ENCODE peak calls at places on chromosomes 7 and 10, in seven cellular contexts. V is heart right ventricle; R is CD4-positive, alpha-beta memory T cell; X is body of pancreas; Q is prostate gland; Z is left ventricle myocardium inferior; G is left lung. D is an unnamed sample.
A peak's percentile ranks its signal among the peaks of the same experiment; 100 is the strongest.

GRCh38 chr10:112202561-112203241 is 19.1 kb upstream of the GPAM start:
- DNase-seq in V (no peak), R (no peak), X (no peak), Q (no peak), Z (no peak), G (no peak), D (no peak)

GRCh38 chr7:81120141-81120540 is 201.3 kb upstream of the SEMA3C start:
- DNase-seq in V (no peak), R (no peak), X (no peak), Q (no peak), Z (no peak), G (no peak), D (no peak)

GRCh38 chr7:91344911-91345310 is 80.7 kb downstream of the FZD1 start:
- DNase-seq in V (no peak), R (no peak), X (no peak), Q (no peak), Z (no peak), G (no peak), D (no peak)

GRCh38 chr7:8817448-8818036 is 384.1 kb downstream of the NXPH1 start:
- DNase-seq in V (no peak), R (no peak), X (peak; percentile 17), Q (no peak), Z (no peak), G (no peak), D (peak; percentile 75)

GRCh38 chr10:123583639-123584418 is 82.3 kb upstream of the GPR26 start:
- DNase-seq in V (peak; percentile 72), R (no peak), X (peak; percentile 86), Q (peak; percentile 90), Z (peak; percentile 66), G (peak; percentile 85), D (peak; percentile 82)

GRCh38 chr10:111840546-111840945 is 343.0 kb downstream of the GPAM start:
- DNase-seq in V (no peak), R (no peak), X (no peak), Q (no peak), Z (no peak), G (no peak), D (no peak)

GRCh38 chr7:148045521-148045920 is 545.0 kb upstream of the C7orf33 start:
- DNase-seq in V (no peak), R (no peak), X (no peak), Q (no peak), Z (no peak), G (no peak), D (no peak)

GRCh38 chr7:24587853-24588252 is 14.6 kb downstream of the PALS2 start:
- DNase-seq in V (no peak), R (peak; percentile 43), X (no peak), Q (no peak), Z (no peak), G (no peak), D (peak; percentile 38)

GRCh38 chr10:22620140-22620857 is 94.1 kb downstream of the PIP4K2A start:
- DNase-seq in V (peak; percentile 64), R (no peak), X (peak; percentile 58), Q (no peak), Z (peak; percentile 78), G (peak; percentile 66), D (peak; percentile 76)

GRCh38 chr7:22074961-22075360 is 129.3 kb upstream of the CDCA7L start:
- DNase-seq in V (no peak), R (no peak), X (no peak), Q (no peak), Z (no peak), G (no peak), D (no peak)

GRCh38 chr7:31892099-31892787 is 178.0 kb downstream of the PDE1C start:
- DNase-seq in V (no peak), R (no peak), X (no peak), Q (no peak), Z (no peak), G (no peak), D (no peak)

GRCh38 chr7:100257017-100257416 is 37.3 kb downstream of the PVRIG start:
- DNase-seq in V (no peak), R (no peak), X (no peak), Q (no peak), Z (no peak), G (no peak), D (no peak)

GRCh38 chr10:102152545-102152890 is 329 bp downstream of the NOLC1 start:
- DNase-seq in V (no peak), R (no peak), X (peak; percentile 44), Q (no peak), Z (no peak), G (no peak), D (peak; percentile 36)

GRCh38 chr7:44971188-44971907 is 7.5 kb downstream of the MYO1G start:
- DNase-seq in V (no peak), R (no peak), X (no peak), Q (no peak), Z (no peak), G (no peak), D (no peak)

GRCh38 chr10:126425051-126425450 is 36.8 kb upstream of the ADAM12 start:
- DNase-seq in V (no peak), R (no peak), X (no peak), Q (no peak), Z (no peak), G (no peak), D (no peak)

GRCh38 chr7:77368974-77369373 is 47.2 kb downstream of the GSAP start:
- DNase-seq in V (no peak), R (no peak), X (no peak), Q (no peak), Z (no peak), G (no peak), D (no peak)

GRCh38 chr7:24734306-24734705 is 23.0 kb downstream of the GSDME start:
- DNase-seq in V (no peak), R (no peak), X (no peak), Q (no peak), Z (no peak), G (no peak), D (no peak)

GRCh38 chr10:132392811-132393694 is 3.9 kb upstream of the PWWP2B start:
- DNase-seq in V (no peak), R (no peak), X (peak; percentile 6), Q (no peak), Z (peak; percentile 7), G (no peak), D (no peak)

GRCh38 chr7:44086627-44087026 is 4.3 kb upstream of the POLM start:
- DNase-seq in V (no peak), R (no peak), X (no peak), Q (no peak), Z (no peak), G (no peak), D (no peak)

GRCh38 chr7:74655324-74655723 is 2.2 kb upstream of the GTF2I start:
- DNase-seq in V (no peak), R (no peak), X (no peak), Q (no peak), Z (no peak), G (no peak), D (no peak)

GRCh38 chr10:47403401-47404318 is 19.6 kb upstream of the ZNF488 start:
- DNase-seq in V (no peak), R (no peak), X (no peak), Q (no peak), Z (no peak), G (no peak), D (no peak)

GRCh38 chr7:122412886-122413285 is 108.3 kb upstream of the FEZF1 start:
- DNase-seq in V (peak; percentile 4), R (no peak), X (peak; percentile 25), Q (no peak), Z (no peak), G (no peak), D (no peak)

GRCh38 chr7:116028808-116029207 is 1.8 kb downstream of the TFEC start:
- DNase-seq in V (no peak), R (no peak), X (no peak), Q (no peak), Z (no peak), G (no peak), D (no peak)

GRCh38 chr10:44389556-44389955 is 4.7 kb upstream of the CXCL12 start:
- DNase-seq in V (no peak), R (no peak), X (no peak), Q (no peak), Z (no peak), G (no peak), D (no peak)
- H3K27me3 ChIP-seq in V (peaks cover 25% of the 10 kb centered on the region), R (no peaks in the 10 kb centered on the region), X (no peaks in the 10 kb centered on the region), Q (no peaks in the 10 kb centered on the region), Z (peaks cover 15% of the 10 kb centered on the region), G (peaks cover 45% of the 10 kb centered on the region), D (peaks cover 15% of the 10 kb centered on the region)

GRCh38 chr7:94338921-94339371 is 55.7 kb upstream of the COL1A2 start:
- DNase-seq in V (no peak), R (no peak), X (no peak), Q (no peak), Z (no peak), G (no peak), D (no peak)

GRCh38 chr7:94348142-94348541 is 46.6 kb upstream of the COL1A2 start:
- DNase-seq in V (peak; percentile 43), R (no peak), X (peak; percentile 7), Q (no peak), Z (no peak), G (no peak), D (no peak)

GRCh38 chr7:94350729-94351128 is 44.0 kb upstream of the COL1A2 start:
- DNase-seq in V (no peak), R (no peak), X (no peak), Q (no peak), Z (no peak), G (no peak), D (no peak)

GRCh38 chr7:94345907-94346306 is 48.8 kb upstream of the COL1A2 start:
- DNase-seq in V (no peak), R (no peak), X (no peak), Q (no peak), Z (no peak), G (no peak), D (no peak)

DNA sequence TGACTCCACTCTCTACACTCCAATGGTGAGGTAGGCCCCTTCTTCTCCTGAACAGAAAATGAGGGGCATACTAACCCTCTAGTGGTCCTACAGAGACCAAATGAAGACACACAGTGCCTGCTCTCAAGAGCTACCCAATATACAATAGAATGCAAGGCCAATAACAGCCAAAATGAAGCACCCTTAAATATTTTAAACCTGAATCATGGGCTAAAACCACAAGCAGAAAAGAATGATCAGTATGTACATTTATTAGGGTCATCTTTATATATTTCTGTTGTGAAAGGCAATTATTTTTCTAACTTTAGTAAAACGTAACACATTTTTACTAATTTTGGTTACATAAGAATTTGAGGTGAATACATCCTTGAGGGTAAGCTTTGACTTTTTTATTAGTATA is 49.9 kb upstream of the COL1A2 start:
- DNase-seq in V (no peak), R (no peak), X (no peak), Q (no peak), Z (no peak), G (no peak), D (no peak)
- H3K4me1 ChIP-seq in V (peaks cover 8% of the 10 kb centered on the region), R (no peaks in the 10 kb centered on the region), X (no peaks in the 10 kb centered on the region), Q (no peaks in the 10 kb centered on the region), Z (no peaks in the 10 kb centered on the region), G (no peaks in the 10 kb centered on the region), D (no peaks in the 10 kb centered on the region)

GRCh38 chr10:127797339-127797738 is 60.4 kb downstream of the FOXI2 start:
- DNase-seq in V (no peak), R (no peak), X (no peak), Q (no peak), Z (no peak), G (no peak), D (no peak)
- H3K27me3 ChIP-seq in V (peaks cover 5% of the 10 kb centered on the region), R (no peaks in the 10 kb centered on the region), X (no peaks in the 10 kb centered on the region), Q (peaks cover 2% of the 10 kb centered on the region), Z (peaks cover 19% of the 10 kb centered on the region), G (no peaks in the 10 kb centered on the region), D (no peaks in the 10 kb centered on the region)

DNA sequence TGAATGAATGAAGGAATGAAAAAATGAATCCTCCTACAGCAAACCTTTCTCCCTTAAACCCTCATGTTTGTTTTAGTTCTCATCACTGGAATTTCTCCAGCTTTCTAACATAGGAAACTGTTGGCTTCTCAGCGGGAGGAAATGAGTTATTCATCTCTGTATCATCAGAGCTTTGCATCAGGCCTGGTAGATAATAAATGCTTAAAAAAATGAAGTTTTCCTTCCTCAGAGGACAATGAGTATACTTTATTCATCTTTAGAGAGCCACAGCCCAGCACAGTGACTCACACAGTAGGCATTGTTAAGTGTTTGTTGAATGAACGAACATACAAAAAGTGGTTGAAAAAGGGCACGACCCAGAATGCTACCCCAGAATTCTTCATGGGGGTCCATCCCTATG is 62.6 kb downstream of the COL13A1 start:
- DNase-seq in V (no peak), R (no peak), X (no peak), Q (no peak), Z (no peak), G (no peak), D (no peak)
- H3K4me1 ChIP-seq in V (peaks cover 25% of the 10 kb centered on the region), R (no peaks in the 10 kb centered on the region), X (peaks cover 3% of the 10 kb centered on the region), Q (no peaks in the 10 kb centered on the region), Z (peaks cover 24% of the 10 kb centered on the region), G (no peaks in the 10 kb centered on the region), D (peaks cover 8% of the 10 kb centered on the region)